ENCODE peak calls at places on chromosomes 1 and 21, in six cellular contexts. N is A549, C is upper lobe of right lung, B is neural progenitor cell, V is NB4, P is breast epithelium. F is an unnamed sample.

GRCh38 chr1:182616130-182617074 is 12.2 kb upstream of the RGS16 start:
- DNase-seq in N (no peak), C (peak), B (peak), V (peak), P (peak), F (peak)

GRCh38 chr1:8873506-8874229 is 4.8 kb downstream of the ENO1 start:
- DNase-seq in N (peak), C (peak), B (peak), V (peak), P (peak), F (peak)

GRCh38 chr1:200493344-200493743 is 83.5 kb upstream of the ZNF281 start:
- DNase-seq in N (no peak), C (no peak), B (no peak), V (no peak), P (no peak), F (no peak)

GRCh38 chr1:198656500-198656932 is 17.7 kb downstream of the PTPRC start:
- DNase-seq in N (no peak), C (peak), B (no peak), V (peak), P (peak), F (peak)

GRCh38 chr21:25298512-25299491 is 308.5 kb downstream of the MRPL39 start:
- DNase-seq in N (no peak), C (no peak), B (no peak), V (peak), P (no peak), F (no peak)

GRCh38 chr1:111723091-111723806 is 15.9 kb downstream of the INKA2 start:
- DNase-seq in N (no peak), C (no peak), B (no peak), V (no peak), P (no peak), F (no peak)

GRCh38 chr1:76939107-76939816 is 72.0 kb downstream of the ST6GALNAC5 start:
- DNase-seq in N (no peak), C (no peak), B (no peak), V (no peak), P (no peak), F (no peak)

GRCh38 chr21:20040768-20041167 is 957.4 kb upstream of the NCAM2 start:
- DNase-seq in N (no peak), C (no peak), B (no peak), V (peak), P (no peak), F (no peak)

GRCh38 chr21:44353200-44353970 is at the start of gene TRPM2:
- DNase-seq in N (no peak), C (peak), B (no peak), V (peak), P (no peak), F (no peak)

GRCh38 chr1:12422488-12422887 is 192.7 kb downstream of the VPS13D start:
- DNase-seq in N (no peak), C (no peak), B (no peak), V (peak), P (no peak), F (no peak)

GRCh38 chr1:165444897-165445370 is at the start of gene RXRG:
- DNase-seq in N (no peak), C (peak), B (peak), V (no peak), P (no peak), F (peak)

GRCh38 chr1:63022319-63022718 is 238.4 kb downstream of the ATG4C start:
- DNase-seq in N (no peak), C (no peak), B (no peak), V (no peak), P (no peak), F (no peak)

GRCh38 chr1:198943484-198943883 is 304.6 kb downstream of the PTPRC start:
- DNase-seq in N (no peak), C (no peak), B (no peak), V (peak), P (no peak), F (no peak)

GRCh38 chr1:202600432-202601041 is 109.7 kb downstream of the SYT2 start:
- DNase-seq in N (no peak), C (no peak), B (no peak), V (no peak), P (no peak), F (no peak)

GRCh38 chr1:180193371-180194047 is 36.6 kb upstream of the LHX4 start:
- DNase-seq in N (no peak), C (no peak), B (no peak), V (no peak), P (no peak), F (no peak)

GRCh38 chr1:243230914-243231313 is 24.2 kb downstream of the CEP170 start:
- DNase-seq in N (peak), C (no peak), B (peak), V (peak), P (no peak), F (peak)

GRCh38 chr1:228513244-228513900 is 26.2 kb downstream of the RNF187 start:
- DNase-seq in N (no peak), C (no peak), B (no peak), V (no peak), P (no peak), F (no peak)

DNA sequence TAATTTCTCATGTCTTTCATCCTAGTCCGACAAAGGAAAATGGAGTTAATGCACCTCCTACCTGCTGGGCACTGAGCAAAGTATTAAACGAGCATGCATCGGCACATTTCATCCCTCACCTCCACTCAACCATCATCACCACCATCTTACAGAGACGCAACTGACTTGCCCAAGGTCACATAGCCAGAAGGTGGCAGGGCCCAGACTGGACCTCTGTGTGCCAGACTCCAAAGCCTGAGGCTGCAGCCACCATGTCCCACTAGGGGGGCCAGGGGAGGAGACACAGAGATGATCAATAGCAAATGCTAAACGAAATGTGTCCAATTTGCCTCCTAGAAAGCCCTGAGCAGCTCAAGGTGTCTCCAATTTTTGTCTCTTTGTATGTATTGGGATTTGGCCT is 163.7 kb upstream of the EDN2 start:
- DNase-seq in N (no peak), C (no peak), B (no peak), V (no peak), P (no peak), F (no peak)
- TF ChIP-seq CTCF in N (no peak), C (no peak), B (no peak), V (no peak), P (no peak), F (no peak)

DNA sequence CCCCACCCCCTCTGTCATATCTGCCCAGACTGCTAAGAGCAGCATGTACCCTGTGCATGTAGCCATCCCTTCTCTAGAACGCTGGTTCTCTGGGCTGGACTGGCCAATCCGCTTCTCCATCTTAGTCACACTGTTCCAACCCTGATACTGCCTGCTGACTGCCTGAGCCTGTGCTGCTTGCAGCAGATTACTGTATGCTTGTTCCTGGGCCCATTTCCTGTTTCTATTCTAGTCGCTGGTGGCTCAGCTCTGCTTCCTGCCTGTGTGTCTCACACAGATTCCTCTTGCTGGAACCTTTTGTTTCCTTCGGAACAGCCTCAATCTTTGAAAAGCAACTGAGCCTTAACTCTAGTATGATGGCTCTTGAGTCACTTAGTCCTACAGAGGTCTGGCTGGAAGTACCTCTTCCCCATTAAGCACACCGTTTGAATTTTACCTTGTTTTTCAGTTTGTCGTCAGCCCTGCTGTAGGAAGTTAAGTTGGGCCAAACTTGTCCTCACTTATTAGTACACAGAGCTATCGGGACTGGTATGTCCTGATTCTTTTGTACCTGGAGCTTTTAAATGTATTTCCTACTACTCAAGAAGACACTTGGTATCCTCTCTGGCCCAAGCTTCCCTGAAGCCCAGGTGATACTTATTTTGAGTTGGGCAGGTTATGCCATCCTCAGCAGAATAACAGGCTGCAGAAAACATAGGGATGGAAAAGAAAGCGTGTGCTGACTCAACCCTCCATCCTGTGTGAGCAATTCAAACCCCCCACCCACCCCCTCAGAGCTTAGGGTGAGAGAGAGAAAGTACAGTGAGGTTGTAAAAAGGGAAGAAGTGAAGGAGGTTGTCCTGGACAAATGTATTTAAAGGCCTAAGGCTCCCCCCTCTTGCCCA is 43.4 kb upstream of the PIGV start:
- DNase-seq in N (no peak), C (peak), B (peak), V (peak), P (peak), F (peak)
- TF ChIP-seq CTCF in N (no peak), C (no peak), B (no peak), V (no peak), P (no peak), F (no peak)

GRCh38 chr1:58576727-58577675 is at the start of gene TACSTD2:
- DNase-seq in N (no peak), C (peak), B (peak), V (no peak), P (peak), F (peak)
- TF ChIP-seq CTCF in N (no peak), C (no peak), B (no peak), V (no peak), P (peak), F (no peak)

GRCh38 chr1:150805899-150806298 is 2.2 kb downstream of the CTSK start:
- DNase-seq in N (no peak), C (no peak), B (no peak), V (no peak), P (no peak), F (no peak)
- TF ChIP-seq CTCF in N (no peak), C (no peak), B (no peak), V (no peak), P (no peak), F (no peak)

GRCh38 chr21:30257773-30258172 is 25.0 kb downstream of the KRTAP24-1 start:
- DNase-seq in N (no peak), C (no peak), B (peak), V (peak), P (no peak), F (peak)
- TF ChIP-seq CTCF in N (no peak), C (no peak), B (peak), V (peak), P (peak), F (peak)

GRCh38 chr1:226411619-226412018 is 3.7 kb upstream of the PARP1 start:
- DNase-seq in N (no peak), C (no peak), B (no peak), V (no peak), P (no peak), F (no peak)
- TF ChIP-seq CTCF in N (no peak), C (no peak), B (no peak), V (no peak), P (no peak), F (no peak)

DNA sequence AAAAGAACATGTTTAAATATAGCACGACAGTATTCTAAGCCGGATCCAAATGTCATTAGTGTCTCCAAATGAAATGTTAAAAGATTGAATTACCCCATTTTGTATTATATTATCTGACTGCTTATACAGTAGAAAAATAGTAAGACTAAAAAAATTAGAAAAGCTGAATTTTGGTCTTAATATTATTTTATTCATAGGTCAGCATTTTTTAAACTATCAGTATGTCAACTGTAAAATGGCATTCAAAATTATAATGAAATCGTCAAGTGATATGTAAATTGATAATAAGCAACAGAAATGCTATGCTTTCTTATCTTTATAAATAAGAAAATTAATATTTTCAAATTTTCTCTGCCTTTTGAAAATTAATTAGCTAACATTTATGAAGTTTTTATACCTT is 16.6 kb downstream of the SLC44A5 start:
- DNase-seq in N (no peak), C (no peak), B (no peak), V (no peak), P (no peak), F (no peak)
- TF ChIP-seq CTCF in N (no peak), C (no peak), B (no peak), V (no peak), P (no peak), F (no peak)

GRCh38 chr1:177571076-177571475 is 398.8 kb downstream of the SEC16B start:
- DNase-seq in N (no peak), C (no peak), B (no peak), V (no peak), P (no peak), F (no peak)

GRCh38 chr1:177566495-177566894 is 395.7 kb downstream of the BRINP2 start:
- DNase-seq in N (no peak), C (no peak), B (no peak), V (no peak), P (no peak), F (no peak)

GRCh38 chr1:177569476-177569875 is 398.7 kb downstream of the BRINP2 start:
- DNase-seq in N (no peak), C (no peak), B (no peak), V (no peak), P (no peak), F (peak)

GRCh38 chr1:177568702-177569101 is 397.9 kb downstream of the BRINP2 start:
- DNase-seq in N (no peak), C (no peak), B (peak), V (peak), P (no peak), F (no peak)

GRCh38 chr1:177567393-177567792 is 396.6 kb downstream of the BRINP2 start:
- DNase-seq in N (peak), C (no peak), B (peak), V (peak), P (no peak), F (peak)
- TF ChIP-seq CTCF in N (no peak), C (peak), B (peak), V (peak), P (no peak), F (peak)

GRCh38 chr1:95467036-95467435 is 233.0 kb downstream of the RWDD3 start:
- DNase-seq in N (no peak), C (no peak), B (no peak), V (no peak), P (no peak), F (no peak)
- TF ChIP-seq CTCF in N (no peak), C (no peak), B (peak), V (no peak), P (peak), F (no peak)